ENCODE peak calls at places on chromosome 13, in five cellular contexts. V is PC-9, D is MM.1S, J is mammary epithelial cell, I is fibroblast of lung. L is an unnamed sample.
A peak's percentile ranks its signal among the peaks of the same experiment; 100 is the strongest.

GRCh38 chr13:42594577-42595571 is 20.9 kb downstream of the TNFSF11 start:
- DNase-seq in J (peak; percentile 48), V (peak; percentile 33), I (peak; percentile 92), D (peak; percentile 40), L (peak; percentile 77)

GRCh38 chr13:106499905-106500304 is 35.6 kb downstream of the EFNB2 start:
- DNase-seq in J (no peak), D (peak; percentile 21), V (no peak), I (no peak), L (no peak)

GRCh38 chr13:74074723-74075122 is 59.5 kb downstream of the KLF12 start:
- DNase-seq in V (no peak), D (no peak), J (peak; percentile 24), I (no peak), L (peak; percentile 13)

GRCh38 chr13:76646946-76647345 is 239.3 kb downstream of the KCTD12 start:
- DNase-seq in V (no peak), I (no peak), D (no peak), J (no peak), L (no peak)

GRCh38 chr13:97119899-97120745 is 102.0 kb upstream of the MBNL2 start:
- DNase-seq in I (no peak), J (peak; percentile 77), V (no peak), D (no peak), L (no peak)

GRCh38 chr13:40490086-40490723 is 176.2 kb downstream of the FOXO1 start:
- DNase-seq in D (no peak), I (no peak), J (no peak), V (peak; percentile 11), L (no peak)

GRCh38 chr13:60095300-60095699 is 68.4 kb downstream of the DIAPH3 start:
- DNase-seq in D (no peak), J (no peak), I (no peak), V (no peak), L (no peak)

GRCh38 chr13:68439821-68440220 is 1209.7 kb upstream of the PCDH9 start:
- DNase-seq in J (no peak), D (no peak), V (peak; percentile 7), I (peak; percentile 57), L (no peak)

GRCh38 chr13:98479496-98480003 is 97.4 kb downstream of the STK24 start:
- DNase-seq in I (no peak), J (no peak), D (no peak), V (no peak), L (no peak)

GRCh38 chr13:98480915-98481510 is 95.9 kb downstream of the STK24 start:
- DNase-seq in V (no peak), D (no peak), I (peak; percentile 38), J (no peak), L (no peak)

GRCh38 chr13:98483636-98484288 is 93.1 kb downstream of the STK24 start:
- DNase-seq in J (no peak), D (no peak), V (no peak), I (peak; percentile 58), L (no peak)

GRCh38 chr13:98482476-98483444 is 94.1 kb downstream of the STK24 start:
- DNase-seq in J (peak; percentile 67), I (peak; percentile 92), D (no peak), V (peak; percentile 37), L (no peak)

DNA sequence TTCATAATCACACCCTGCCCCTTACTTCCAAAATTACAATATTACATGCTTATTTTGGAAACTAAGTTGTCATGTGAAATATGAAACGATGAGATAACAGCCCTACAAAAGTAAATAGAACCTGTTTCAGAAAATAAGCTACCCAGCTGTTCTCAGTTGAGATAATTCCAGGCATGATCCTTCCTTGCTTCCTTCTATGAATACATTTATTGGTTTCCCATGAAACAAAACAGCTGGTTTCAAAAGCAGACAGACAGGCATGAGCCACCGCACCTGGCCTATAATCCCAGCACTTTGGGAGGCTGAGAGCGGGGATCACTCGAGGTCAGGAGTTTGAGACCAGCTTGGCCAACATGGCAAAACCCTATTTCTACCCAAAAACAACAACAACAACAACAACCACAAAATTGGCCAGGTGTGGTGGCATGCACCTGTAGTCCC is 95.4 kb downstream of the STK24 start:
- DNase-seq in I (peak; percentile 43), V (no peak), D (no peak), J (no peak), L (no peak)
- H3K4me1 ChIP-seq in I (peaks cover 39% of the 10 kb centered on the region), V (peaks cover 70% of the 10 kb centered on the region), D (peaks cover 17% of the 10 kb centered on the region), J (peaks cover 58% of the 10 kb centered on the region), L (peaks cover 37% of the 10 kb centered on the region)

DNA sequence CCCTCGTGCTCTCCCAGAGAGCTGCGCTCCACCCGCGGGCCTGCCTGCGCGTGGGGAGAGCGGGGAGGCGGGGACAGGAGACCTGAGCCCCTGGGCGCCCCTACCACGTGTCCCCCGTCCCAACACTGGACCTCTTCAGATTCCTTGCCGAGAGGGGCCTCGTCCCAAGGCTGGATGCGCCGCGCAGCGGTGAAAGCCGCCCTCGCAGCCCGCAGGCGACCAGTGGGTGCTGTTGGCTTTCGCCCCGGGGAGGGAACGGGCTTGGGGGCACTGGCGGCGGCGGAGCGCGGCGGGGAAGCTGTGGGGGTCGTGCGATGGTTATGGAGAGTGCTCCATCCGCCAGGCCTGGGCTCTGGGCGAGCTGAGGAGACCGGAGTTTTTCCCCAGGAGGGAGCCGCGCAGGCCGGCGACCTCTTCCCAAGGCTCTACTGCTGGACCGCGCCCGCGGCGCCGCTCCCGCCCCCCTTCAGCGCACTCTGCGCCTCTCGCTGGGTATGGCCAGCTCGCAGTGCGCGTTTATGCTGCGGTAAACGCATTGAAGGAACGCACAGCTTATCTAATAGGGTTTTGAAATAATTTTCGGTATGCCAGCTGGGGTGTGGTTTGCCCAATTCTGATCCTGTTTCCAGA is 17.2 kb upstream of the RNF17 start:
- DNase-seq in J (peak; percentile 40), V (no peak), I (no peak), D (no peak), L (peak; percentile 42)
- TF ChIP-seq EZH2 in J (no peak), V (no peak), I (peak; percentile 46), D (no peak), L (peak; percentile 43)

GRCh38 chr13:27161980-27162379 is 9.6 kb downstream of the USP12 start:
- DNase-seq in D (no peak), J (no peak), I (peak; percentile 25), V (no peak), L (no peak)
- H3K4me1 ChIP-seq in D (no peaks in the 10 kb centered on the region), J (no peaks in the 10 kb centered on the region), I (no peaks in the 10 kb centered on the region), V (no peaks in the 10 kb centered on the region), L (no peaks in the 10 kb centered on the region)

DNA sequence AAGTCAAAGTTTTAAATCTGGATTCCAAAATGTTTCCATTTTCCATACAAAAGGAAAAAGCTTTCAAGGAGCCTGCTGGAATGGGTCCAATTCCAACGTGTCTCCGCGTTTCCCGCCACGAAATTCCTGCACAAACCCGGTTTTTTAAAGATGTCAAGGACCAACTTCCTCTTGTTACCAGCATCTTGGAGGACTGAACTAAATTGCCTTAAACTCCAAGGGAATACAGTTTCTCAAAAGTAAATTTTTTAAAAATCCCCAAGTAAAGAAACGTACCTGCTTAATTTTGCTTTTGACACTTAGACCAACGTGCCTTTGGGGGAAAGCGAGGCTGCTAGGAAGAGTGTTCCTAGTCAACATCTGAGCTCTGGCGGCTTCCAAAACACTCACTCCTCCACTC is 12.3 kb upstream of the SOX1 start:
- DNase-seq in V (no peak), I (no peak), J (no peak), D (no peak), L (no peak)
- TF ChIP-seq EZH2 in V (no peak), I (no peak), J (no peak), D (no peak), L (no peak)